ENCODE peak calls at places on chromosomes 4 and X, in nine cellular contexts. M is occipital lobe, A is RCC 7860, X is EL, L is AG08396, U is DMS153, D is cardiac muscle cell, N is left cardiac atrium, P is Peyer's patch. E is an unnamed sample.

GRCh38 chr4:181897935-181898334 is 345.3 kb upstream of the TENM3 start:
- DNase-seq in A (no peak), U (no peak), X (peak), D (peak), P (no peak), M (no peak), L (no peak), N (no peak), E (no peak)

GRCh38 chrX:120260369-120260768 is 9.8 kb downstream of the ZBTB33 start:
- DNase-seq in P (no peak), A (no peak), L (no peak), M (no peak), D (no peak), U (peak), N (no peak), X (no peak), E (no peak)

GRCh38 chr4:177573487-177573886 is 131.2 kb upstream of the AGA start:
- DNase-seq in N (no peak), P (no peak), A (peak), X (peak), L (peak), M (no peak), D (peak), U (no peak), E (no peak)

GRCh38 chr4:4269326-4269725 is 20.6 kb downstream of the LYAR start:
- DNase-seq in P (no peak), L (no peak), U (no peak), D (no peak), X (no peak), A (no peak), M (no peak), N (no peak), E (no peak)

GRCh38 chr4:143404555-143404954 is 67.9 kb downstream of the GAB1 start:
- DNase-seq in N (no peak), D (no peak), M (no peak), A (no peak), L (no peak), X (no peak), U (no peak), P (no peak), E (no peak)

GRCh38 chr4:117481742-117482141 is 396.4 kb upstream of the TRAM1L1 start:
- DNase-seq in U (no peak), D (no peak), L (no peak), P (no peak), X (no peak), N (no peak), A (no peak), M (no peak), E (no peak)

GRCh38 chr4:1048781-1049590 is 37.6 kb downstream of the FGFRL1 start:
- DNase-seq in L (no peak), A (no peak), U (no peak), P (peak), D (no peak), N (no peak), X (no peak), M (no peak), E (no peak)

GRCh38 chrX:103503163-103503852 is 16.0 kb downstream of the RAB40A start:
- DNase-seq in M (no peak), U (no peak), L (no peak), A (no peak), X (peak), N (no peak), D (no peak), P (no peak), E (no peak)

GRCh38 chr4:172666711-172667368 is 501.8 kb upstream of the GALNT7 start:
- DNase-seq in A (no peak), M (no peak), P (no peak), D (no peak), N (no peak), X (peak), L (no peak), U (no peak), E (no peak)